ENCODE peak calls at places on chromosomes 16 and 17, in four cellular contexts. One of them, this sample, is unnamed.

GRCh38 chr17:61196302-61196704 is 203.3 kb upstream of the TBX2 start:
- DNase-seq in H1: no peak
- DNase-seq in sigmoid colon: no peak
- DNase-seq in HCT116: no peak
- DNase-seq in this sample: no peak

GRCh38 chr16:57738844-57739243 is 3.3 kb downstream of the KATNB1 start:
- DNase-seq in sigmoid colon: no peak
- DNase-seq in H1: no peak
- DNase-seq in HCT116: no peak
- DNase-seq in this sample: no peak

GRCh38 chr17:69978056-69978646 is 96.9 kb upstream of the KCNJ16 start:
- DNase-seq in H1: no peak
- DNase-seq in sigmoid colon: no peak
- DNase-seq in HCT116: no peak
- DNase-seq in this sample: no peak

GRCh38 chr16:67101683-67102082 is 8.1 kb upstream of the PHAF1 start:
- DNase-seq in sigmoid colon: no peak
- DNase-seq in HCT116: no peak
- DNase-seq in H1: no peak
- DNase-seq in this sample: no peak

GRCh38 chr17:47959825-47960655 is 2.4 kb upstream of the PRR15L start:
- DNase-seq in H1: no peak
- DNase-seq in HCT116: no peak
- DNase-seq in sigmoid colon: no peak
- DNase-seq in this sample: no peak

GRCh38 chr16:81697886-81698635 is 81.0 kb upstream of the PLCG2 start:
- DNase-seq in H1: no peak
- DNase-seq in sigmoid colon: no peak
- DNase-seq in HCT116: no peak
- DNase-seq in this sample: no peak

GRCh38 chr17:42409467-42410351 is 13.3 kb downstream of the CAVIN1 start:
- DNase-seq in H1: no peak
- DNase-seq in sigmoid colon: peak; percentile 94
- DNase-seq in HCT116: peak; percentile 69
- DNase-seq in this sample: no peak

GRCh38 chr16:72739577-72739976 is 308.4 kb downstream of the ZFHX3 start:
- DNase-seq in sigmoid colon: no peak
- DNase-seq in H1: no peak
- DNase-seq in HCT116: no peak
- DNase-seq in this sample: no peak

GRCh38 chr17:38608648-38609047 is 2.9 kb upstream of the SRCIN1 start:
- DNase-seq in H1: peak; percentile 68
- DNase-seq in sigmoid colon: no peak
- DNase-seq in HCT116: no peak
- DNase-seq in this sample: no peak

GRCh38 chr17:82236142-82236971 is 7.5 kb downstream of the SLC16A3 start:
- DNase-seq in H1: peak; percentile 91
- DNase-seq in sigmoid colon: peak; percentile 89
- DNase-seq in HCT116: no peak
- DNase-seq in this sample: no peak

GRCh38 chr17:82981141-82981540 is 98.3 kb upstream of the METRNL start:
- DNase-seq in sigmoid colon: no peak
- DNase-seq in H1: no peak
- DNase-seq in HCT116: no peak
- DNase-seq in this sample: no peak

GRCh38 chr16:86772231-86772510 is 193.8 kb downstream of the FOXL1 start:
- DNase-seq in sigmoid colon: no peak
- DNase-seq in H1: no peak
- DNase-seq in HCT116: no peak
- DNase-seq in this sample: no peak

GRCh38 chr17:17740627-17741237 is 59.5 kb downstream of the RAI1 start:
- DNase-seq in HCT116: no peak
- DNase-seq in sigmoid colon: no peak
- DNase-seq in H1: no peak
- DNase-seq in this sample: no peak

GRCh38 chr17:17736205-17737183 is 55.2 kb downstream of the RAI1 start:
- DNase-seq in sigmoid colon: no peak
- DNase-seq in H1: no peak
- DNase-seq in HCT116: no peak
- DNase-seq in this sample: no peak

GRCh38 chr17:17739388-17740066 is 58.3 kb downstream of the RAI1 start:
- DNase-seq in H1: no peak
- DNase-seq in HCT116: no peak
- DNase-seq in sigmoid colon: peak; percentile 88
- DNase-seq in this sample: no peak

GRCh38 chr17:17738901-17739300 is 57.6 kb downstream of the RAI1 start:
- DNase-seq in sigmoid colon: no peak
- DNase-seq in HCT116: no peak
- DNase-seq in H1: no peak
- DNase-seq in this sample: no peak

GRCh38 chr17:17737938-17738894 is 57.0 kb downstream of the RAI1 start:
- DNase-seq in sigmoid colon: no peak
- DNase-seq in HCT116: no peak
- DNase-seq in H1: peak; percentile 69
- DNase-seq in this sample: no peak
- H3K4me1 ChIP-seq in sigmoid colon: peaks cover 74% of the 10 kb centered on the region
- H3K4me1 ChIP-seq in HCT116: peaks cover 41% of the 10 kb centered on the region
- H3K4me1 ChIP-seq in H1: peaks cover 22% of the 10 kb centered on the region
- H3K4me1 ChIP-seq in this sample: peaks cover 57% of the 10 kb centered on the region

GRCh38 chr17:64024781-64025731 is 4.6 kb upstream of the ICAM2 start:
- DNase-seq in HCT116: no peak
- DNase-seq in H1: no peak
- DNase-seq in sigmoid colon: peak; percentile 61
- DNase-seq in this sample: no peak
- H3K4me1 ChIP-seq in HCT116: peaks cover 3% of the 10 kb centered on the region
- H3K4me1 ChIP-seq in H1: peaks cover 3% of the 10 kb centered on the region
- H3K4me1 ChIP-seq in sigmoid colon: peaks cover 7% of the 10 kb centered on the region
- H3K4me1 ChIP-seq in this sample: no peaks in the 10 kb centered on the region

GRCh38 chr17:29278692-29279091 is 15.3 kb downstream of the NUFIP2 start:
- DNase-seq in H1: no peak
- DNase-seq in sigmoid colon: no peak
- DNase-seq in HCT116: no peak
- DNase-seq in this sample: no peak

GRCh38 chr17:29279397-29280070 is 14.4 kb downstream of the NUFIP2 start:
- DNase-seq in sigmoid colon: no peak
- DNase-seq in HCT116: no peak
- DNase-seq in H1: no peak
- DNase-seq in this sample: no peak

DNA sequence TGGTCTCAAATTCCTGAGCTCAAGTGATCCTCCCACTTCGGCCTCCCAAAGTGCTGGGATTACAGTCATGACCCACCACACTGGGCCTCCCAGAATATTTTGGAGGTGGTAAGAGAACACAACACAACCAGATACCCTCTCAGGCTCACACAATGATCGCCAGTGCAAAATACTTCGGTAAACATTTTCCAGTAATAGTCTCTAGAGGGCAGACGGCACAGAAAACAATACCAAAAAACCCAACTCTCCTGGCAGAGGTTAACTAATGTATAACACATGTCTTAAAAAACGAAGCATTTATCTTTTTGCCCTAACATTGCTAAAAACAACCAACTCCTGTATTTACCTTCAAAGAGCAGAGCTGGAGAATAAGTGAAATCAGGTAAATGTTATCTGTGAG is 10.5 kb downstream of the NUFIP2 start:
- DNase-seq in H1: no peak
- DNase-seq in sigmoid colon: no peak
- DNase-seq in HCT116: no peak
- DNase-seq in this sample: no peak
- H3K4me1 ChIP-seq in H1: no peaks in the 10 kb centered on the region
- H3K4me1 ChIP-seq in sigmoid colon: peaks cover 65% of the 10 kb centered on the region
- H3K4me1 ChIP-seq in HCT116: no peaks in the 10 kb centered on the region
- H3K4me1 ChIP-seq in this sample: peaks cover 16% of the 10 kb centered on the region

GRCh38 chr16:84735846-84736586 is 36.2 kb downstream of the USP10 start:
- DNase-seq in HCT116: no peak
- DNase-seq in H1: no peak
- DNase-seq in sigmoid colon: no peak
- DNase-seq in this sample: no peak
- H3K4me1 ChIP-seq in HCT116: peaks cover 45% of the 10 kb centered on the region
- H3K4me1 ChIP-seq in H1: peaks cover 7% of the 10 kb centered on the region
- H3K4me1 ChIP-seq in sigmoid colon: peaks cover 81% of the 10 kb centered on the region
- H3K4me1 ChIP-seq in this sample: peaks cover 75% of the 10 kb centered on the region

DNA sequence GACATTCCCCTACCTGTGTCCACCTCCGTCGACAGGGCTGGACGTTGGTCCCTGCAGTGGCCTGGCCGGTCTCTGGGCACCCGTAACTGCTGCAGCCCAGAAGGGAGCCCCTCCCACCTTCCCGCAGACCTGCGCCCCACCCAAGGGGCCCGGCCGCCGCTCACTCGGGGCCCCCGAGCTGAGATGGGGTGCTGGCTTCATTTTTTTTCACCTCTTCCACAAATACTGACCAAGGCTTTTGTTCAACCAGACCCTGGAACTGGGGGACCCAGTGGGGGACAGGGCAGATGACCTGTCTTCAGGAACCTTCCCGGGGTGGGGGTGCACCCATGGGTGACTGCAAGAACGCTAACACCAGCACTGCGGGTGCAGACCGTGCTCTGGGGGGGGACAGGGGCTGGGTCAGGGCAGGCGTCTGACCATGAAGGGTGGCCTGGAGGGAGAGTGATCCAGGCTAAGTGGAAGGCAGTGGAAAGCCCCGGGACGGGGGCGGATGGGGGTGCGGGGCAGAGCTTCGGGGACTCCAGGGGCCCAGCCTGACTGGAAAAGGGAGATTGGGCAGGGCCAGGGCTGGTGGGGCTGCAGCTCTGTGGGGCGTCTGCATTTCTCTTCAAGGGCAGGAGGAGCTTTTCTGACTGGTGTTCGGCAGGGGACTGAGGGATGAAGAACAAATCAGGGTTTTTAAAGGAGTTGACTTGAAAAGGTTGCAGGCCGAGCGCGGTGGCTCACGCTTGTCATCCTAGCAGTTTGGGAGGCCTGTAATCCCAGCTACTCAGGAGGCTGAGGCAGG is 42.3 kb downstream of the SLC7A5 start:
- DNase-seq in sigmoid colon: no peak
- DNase-seq in HCT116: no peak
- DNase-seq in H1: no peak
- DNase-seq in this sample: no peak
- H3K4me1 ChIP-seq in sigmoid colon: peaks cover 7% of the 10 kb centered on the region
- H3K4me1 ChIP-seq in HCT116: no peaks in the 10 kb centered on the region
- H3K4me1 ChIP-seq in H1: peaks cover 34% of the 10 kb centered on the region
- H3K4me1 ChIP-seq in this sample: peaks cover 27% of the 10 kb centered on the region

GRCh38 chr17:17703608-17703919 is 22.3 kb downstream of the RAI1 start:
- DNase-seq in sigmoid colon: no peak
- DNase-seq in H1: no peak
- DNase-seq in HCT116: no peak
- DNase-seq in this sample: no peak
- H3K4me1 ChIP-seq in sigmoid colon: peaks cover 55% of the 10 kb centered on the region
- H3K4me1 ChIP-seq in H1: peaks cover 18% of the 10 kb centered on the region
- H3K4me1 ChIP-seq in HCT116: peaks cover 13% of the 10 kb centered on the region
- H3K4me1 ChIP-seq in this sample: peaks cover 74% of the 10 kb centered on the region

GRCh38 chr16:27676807-27677206 is 126.9 kb downstream of the KATNIP start:
- DNase-seq in H1: no peak
- DNase-seq in HCT116: no peak
- DNase-seq in sigmoid colon: no peak
- DNase-seq in this sample: no peak

GRCh38 chr16:27679899-27680298 is 130.0 kb downstream of the KATNIP start:
- DNase-seq in H1: no peak
- DNase-seq in HCT116: no peak
- DNase-seq in sigmoid colon: no peak
- DNase-seq in this sample: no peak

GRCh38 chr16:27677300-27677699 is 127.4 kb downstream of the KATNIP start:
- DNase-seq in sigmoid colon: no peak
- DNase-seq in HCT116: no peak
- DNase-seq in H1: no peak
- DNase-seq in this sample: no peak

GRCh38 chr16:27681681-27682080 is 131.7 kb downstream of the KATNIP start:
- DNase-seq in HCT116: no peak
- DNase-seq in H1: no peak
- DNase-seq in sigmoid colon: no peak
- DNase-seq in this sample: no peak

DNA sequence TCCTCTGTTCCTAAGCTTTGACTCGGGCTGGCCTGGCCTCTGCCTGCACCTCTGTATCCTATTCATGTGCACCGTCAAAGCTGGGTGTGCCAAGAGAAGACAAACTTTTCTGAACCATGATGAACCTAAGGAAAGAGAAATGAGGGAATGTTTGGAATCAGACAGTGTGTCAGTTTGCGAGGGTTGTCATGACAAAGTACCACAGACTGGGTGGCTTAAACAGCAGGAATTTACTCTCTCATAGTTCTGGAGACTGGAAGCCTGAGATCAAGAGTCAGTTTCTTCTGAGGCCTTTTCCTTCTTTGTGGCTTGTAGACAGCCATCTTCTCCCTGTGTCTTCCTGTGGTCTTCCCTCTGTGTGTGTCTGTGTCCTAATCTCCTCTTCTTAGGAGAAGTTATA is 129.0 kb downstream of the KATNIP start:
- DNase-seq in H1: no peak
- DNase-seq in sigmoid colon: no peak
- DNase-seq in HCT116: no peak
- DNase-seq in this sample: no peak
- H3K4me1 ChIP-seq in H1: no peaks in the 10 kb centered on the region
- H3K4me1 ChIP-seq in sigmoid colon: no peaks in the 10 kb centered on the region
- H3K4me1 ChIP-seq in HCT116: no peaks in the 10 kb centered on the region
- H3K4me1 ChIP-seq in this sample: no peaks in the 10 kb centered on the region